ENCODE peak calls at places on chromosomes 3 and 15, in seven cellular contexts. C, B, O, W, K, I and J are unnamed samples. For H3K36me3 and H3K4me1, the result is how much of the 10 kb centered on the place peaks cover.

GRCh38 chr15:23384371-23384770 is 29.8 kb downstream of the GOLGA8S start:
- DNase-seq in C (no peak), B (no peak), O (no peak), W (no peak), K (no peak), I (no peak), J (no peak)

GRCh38 chr3:32420138-32420981 is 28.7 kb downstream of the CMTM7 start:
- DNase-seq in C (peak), B (no peak), O (no peak), W (peak), K (no peak), I (no peak), J (no peak)

GRCh38 chr3:134559591-134559990 is 73.7 kb downstream of the CEP63 start:
- DNase-seq in C (no peak), B (no peak), O (no peak), W (no peak), K (no peak), I (no peak), J (no peak)

GRCh38 chr15:90184786-90185704 is 16.1 kb upstream of the SEMA4B start:
- DNase-seq in C (peak), B (peak), O (peak), W (peak), K (peak), I (peak), J (peak)

GRCh38 chr15:78044407-78045155 is 32.9 kb downstream of the TBC1D2B start:
- DNase-seq in C (no peak), B (no peak), O (no peak), W (peak), K (no peak), I (no peak), J (no peak)

GRCh38 chr15:48996276-48996675 is 32.6 kb upstream of the SHC4 start:
- DNase-seq in C (no peak), B (no peak), O (no peak), W (no peak), K (no peak), I (no peak), J (no peak)

GRCh38 chr3:11718582-11719405 is 75.1 kb upstream of the VGLL4 start:
- DNase-seq in C (peak), B (peak), O (no peak), W (peak), K (peak), I (peak), J (peak)

GRCh38 chr15:57924536-57924935 is 141.0 kb downstream of the ALDH1A2 start:
- DNase-seq in C (no peak), B (no peak), O (no peak), W (no peak), K (no peak), I (no peak), J (no peak)

DNA sequence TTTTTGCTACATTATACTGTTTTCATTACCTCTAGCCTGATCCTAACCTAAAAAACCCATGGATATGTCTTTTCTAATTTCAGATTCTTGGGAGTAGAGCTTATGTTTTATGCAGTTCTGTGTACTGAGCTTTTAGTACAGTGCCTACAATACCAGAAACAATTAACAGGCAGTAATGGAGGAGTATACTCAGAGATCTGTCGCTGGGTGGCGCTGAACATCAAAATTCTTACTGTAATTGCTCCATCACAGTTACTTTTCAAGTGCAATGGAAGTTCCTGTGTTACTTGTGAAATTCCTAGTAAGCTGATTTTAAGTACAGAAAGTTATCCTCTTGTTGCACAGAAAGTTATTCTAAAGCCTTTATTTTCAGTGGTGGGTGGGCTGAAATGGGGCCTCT is 66.9 kb downstream of the RNF13 start:
- DNase-seq in C (no peak), B (peak), O (peak), W (peak), K (peak), I (peak), J (peak)
- TF ChIP-seq CTCF in C (no peak), B (no peak), O (peak), W (peak), K (peak), I (peak), J (no peak)

DNA sequence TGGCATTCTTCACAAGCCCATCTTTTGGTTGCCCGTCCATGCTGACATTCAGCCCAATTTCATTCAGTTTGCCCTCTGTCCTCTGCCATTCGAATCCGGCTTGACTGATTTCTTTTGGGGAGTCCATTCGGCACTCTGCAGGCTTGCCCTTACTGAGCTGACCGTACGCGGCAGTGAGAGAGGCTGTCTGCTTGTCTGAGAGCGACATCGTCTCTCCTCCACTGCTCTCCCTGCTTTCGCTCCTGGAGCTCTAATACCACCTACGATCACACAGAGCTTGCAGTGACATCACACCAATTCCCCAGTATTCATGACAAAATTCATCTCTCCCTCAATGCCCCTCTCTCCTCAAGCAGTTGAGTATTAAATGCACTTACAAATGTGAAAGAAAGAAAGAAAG is 89.3 kb downstream of the DHX30 start:
- DNase-seq in C (no peak), B (no peak), O (no peak), W (no peak), K (no peak), I (no peak), J (no peak)
- H3K36me3 ChIP-seq in C (under half), B (under half), O (under half), W (under half), K (under half), I (under half), J (half or more)

DNA sequence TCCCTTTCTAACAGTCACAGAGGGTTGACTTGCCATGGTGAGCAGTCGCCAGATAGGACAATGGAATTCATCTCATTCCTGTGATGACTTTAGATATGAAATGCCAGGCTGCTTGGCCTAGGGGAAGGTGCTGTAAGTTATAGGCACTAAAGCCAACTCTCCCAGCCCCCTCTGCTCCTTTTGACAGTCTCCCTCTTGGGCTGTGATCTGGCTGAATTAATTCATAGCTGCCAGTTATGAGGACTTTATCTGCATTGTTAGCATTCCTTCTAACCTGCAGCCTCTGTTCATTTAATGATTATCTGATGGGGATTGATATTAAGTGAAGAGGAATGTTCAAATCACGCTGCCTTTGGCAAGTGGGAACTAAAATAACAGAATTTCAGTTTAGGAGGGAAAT is 427.1 kb upstream of the RASGRP1 start:
- DNase-seq in C (no peak), B (no peak), O (no peak), W (peak), K (no peak), I (no peak), J (no peak)
- H3K4me1 ChIP-seq in C (under half), B (under half), O (under half), W (under half), K (under half), I (under half), J (under half)

GRCh38 chr3:79724206-79724605 is 43.6 kb downstream of the ROBO1 start:
- DNase-seq in C (no peak), B (no peak), O (no peak), W (no peak), K (no peak), I (no peak), J (no peak)
- TF ChIP-seq CTCF in C (no peak), B (no peak), O (no peak), W (no peak), K (no peak), I (peak), J (no peak)

GRCh38 chr3:122407946-122408345 is 7.9 kb downstream of the WDR5B start:
- DNase-seq in C (no peak), B (no peak), O (no peak), W (no peak), K (no peak), I (no peak), J (no peak)
- H3K36me3 ChIP-seq in C (under half), B (under half), O (under half), W (half or more), K (under half), I (under half), J (under half)

DNA sequence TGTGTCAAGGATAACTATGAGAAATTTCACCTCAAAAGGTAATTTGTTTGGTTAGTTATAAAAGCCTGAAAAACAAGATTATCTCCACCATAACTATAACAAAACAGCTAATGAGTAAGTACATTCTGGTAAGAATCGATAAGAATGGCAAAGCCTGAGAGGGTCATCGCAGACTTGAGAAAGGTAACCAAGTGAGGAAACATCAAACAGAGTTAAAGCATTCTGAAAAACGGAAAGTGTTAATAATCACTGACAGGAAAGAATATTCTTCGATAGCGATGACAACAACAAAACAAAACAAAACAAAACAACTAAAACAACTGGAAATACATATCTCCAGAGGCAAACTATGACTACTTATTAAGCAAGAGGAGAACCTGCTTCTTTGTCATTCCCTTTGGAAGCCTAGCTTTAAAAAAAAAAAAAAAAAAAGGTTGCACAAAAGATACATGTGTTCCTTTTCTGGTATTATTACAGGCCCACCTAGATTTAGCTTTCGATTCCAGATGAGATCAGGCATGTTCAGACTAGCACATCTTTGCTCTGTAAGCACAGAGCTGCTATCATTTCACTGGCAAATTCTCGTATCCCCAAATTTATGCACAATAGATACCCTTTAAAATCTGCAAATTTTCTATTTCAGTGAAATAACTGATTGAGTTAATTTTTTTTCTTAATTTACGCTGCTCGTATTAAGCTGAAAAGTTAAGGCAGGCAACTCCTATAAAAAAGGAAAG is 155.6 kb downstream of the TIGIT start:
- DNase-seq in C (peak), B (no peak), O (no peak), W (no peak), K (no peak), I (no peak), J (no peak)
- H3K4me1 ChIP-seq in C (under half), B (under half), O (half or more), W (half or more), K (under half), I (under half), J (half or more)

GRCh38 chr15:95498956-95499355 is 831.5 kb upstream of the NR2F2 start:
- DNase-seq in C (no peak), B (no peak), O (no peak), W (no peak), K (no peak), I (no peak), J (no peak)

GRCh38 chr15:95499397-95499796 is 831.1 kb upstream of the NR2F2 start:
- DNase-seq in C (no peak), B (no peak), O (no peak), W (no peak), K (no peak), I (no peak), J (no peak)

GRCh38 chr15:95503107-95503506 is 827.4 kb upstream of the NR2F2 start:
- DNase-seq in C (no peak), B (no peak), O (no peak), W (no peak), K (no peak), I (no peak), J (no peak)

GRCh38 chr15:95503640-95504225 is 826.8 kb upstream of the NR2F2 start:
- DNase-seq in C (no peak), B (no peak), O (no peak), W (no peak), K (no peak), I (no peak), J (no peak)

DNA sequence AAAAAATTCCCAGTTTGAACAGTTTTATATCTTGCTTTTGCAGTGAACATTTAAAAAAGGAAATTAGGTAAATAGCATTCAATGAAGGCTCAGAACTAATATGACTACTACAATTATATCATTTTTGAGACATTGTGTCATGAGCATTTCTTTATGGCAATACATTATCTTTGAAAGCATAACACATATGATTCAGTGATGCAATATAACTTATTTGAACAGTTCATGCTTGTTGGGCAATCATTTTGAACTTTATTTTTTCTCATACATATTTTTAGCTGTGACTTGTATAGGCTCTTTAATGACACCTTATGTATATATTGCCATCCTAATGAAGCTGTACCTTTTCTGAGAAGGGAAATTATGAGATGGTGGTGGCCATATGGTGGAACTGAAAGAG is 828.6 kb upstream of the NR2F2 start:
- DNase-seq in C (no peak), B (no peak), O (no peak), W (peak), K (no peak), I (no peak), J (no peak)
- TF ChIP-seq CTCF in C (no peak), B (no peak), O (no peak), W (no peak), K (no peak), I (no peak), J (no peak)

GRCh38 chr3:150544726-150545125 is 1.6 kb downstream of the SERP1 start:
- DNase-seq in C (no peak), B (no peak), O (no peak), W (peak), K (no peak), I (no peak), J (no peak)

GRCh38 chr3:150547045-150547753 is 612 bp downstream of the EIF2A start:
- DNase-seq in C (no peak), B (no peak), O (no peak), W (peak), K (no peak), I (no peak), J (no peak)

GRCh38 chr3:150545419-150546225 is 674 bp downstream of the SERP1 start:
- DNase-seq in C (peak), B (no peak), O (no peak), W (peak), K (peak), I (no peak), J (no peak)

GRCh38 chr3:150544040-150544439 is 2.3 kb downstream of the SERP1 start:
- DNase-seq in C (no peak), B (no peak), O (no peak), W (peak), K (no peak), I (no peak), J (no peak)

DNA sequence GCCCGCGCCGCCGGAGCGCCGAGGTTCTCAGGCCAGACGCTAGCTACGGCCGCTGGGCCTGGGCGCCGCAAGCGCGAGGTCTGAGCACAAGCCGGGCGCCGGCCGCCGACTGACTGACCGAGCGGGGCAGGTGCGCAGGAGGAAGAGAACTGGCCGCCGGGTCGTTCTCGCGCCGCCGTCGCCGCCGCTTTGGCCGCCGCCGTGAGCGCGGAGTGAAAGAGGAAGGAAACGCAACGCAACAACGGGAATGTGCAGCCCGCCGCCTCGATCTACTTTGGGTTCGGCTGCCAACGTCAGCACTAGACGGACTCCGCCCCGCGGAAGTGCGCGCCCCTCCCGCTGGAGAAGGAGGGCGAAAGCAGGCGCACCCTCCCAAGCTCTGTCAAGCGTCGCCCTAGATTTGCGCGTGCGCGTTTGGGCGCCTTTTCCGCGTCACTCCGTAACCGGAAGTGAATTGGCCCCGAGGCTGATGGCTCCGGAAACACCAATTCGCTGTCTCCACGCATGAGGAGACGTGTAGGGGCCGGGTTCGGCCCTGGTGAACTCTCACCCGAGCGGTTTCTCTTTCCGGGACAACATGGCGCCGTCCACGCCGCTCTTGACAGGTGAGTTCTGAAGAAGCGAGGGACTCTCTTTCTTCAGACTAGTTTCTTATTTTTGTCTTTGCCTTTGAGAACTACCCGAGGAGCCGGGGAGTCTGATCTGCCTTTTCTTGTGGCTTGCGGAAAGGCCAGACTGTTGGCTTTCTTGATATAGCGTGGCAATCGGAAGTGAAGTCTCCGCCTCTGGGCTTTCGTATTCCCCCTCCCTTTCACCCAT is at the start of the genes EIF2A and SERP1:
- DNase-seq in C (peak), B (peak), O (peak), W (peak), K (peak), I (peak), J (peak)
- H3K36me3 ChIP-seq in C (under half), B (under half), O (under half), W (under half), K (under half), I (under half), J (under half)

DNA sequence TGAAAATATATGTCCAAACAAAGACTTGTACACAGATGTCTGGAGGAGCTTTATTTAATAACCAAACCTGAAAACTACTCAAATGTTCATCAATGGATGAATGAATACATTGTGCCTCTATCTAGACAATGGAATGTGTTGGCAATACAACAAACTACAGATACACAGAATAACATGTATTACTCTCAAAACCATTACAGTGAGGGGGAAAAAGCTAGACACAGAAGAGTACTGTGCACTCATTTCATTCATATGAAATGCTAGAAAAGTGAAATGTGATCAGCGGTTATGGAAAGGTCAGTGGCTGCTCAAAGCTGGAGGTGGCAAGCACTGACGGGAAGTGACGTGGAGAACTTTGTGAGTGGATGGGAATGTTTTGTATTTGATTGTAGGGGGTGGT is 13.2 kb downstream of the STOML1 start:
- DNase-seq in C (no peak), B (no peak), O (no peak), W (no peak), K (no peak), I (no peak), J (no peak)
- H3K4me1 ChIP-seq in C (under half), B (under half), O (under half), W (under half), K (under half), I (under half), J (under half)

GRCh38 chr3:44624696-44625528 is at the start of gene ZNF197:
- DNase-seq in C (peak), B (peak), O (peak), W (peak), K (peak), I (peak), J (peak)
- TF ChIP-seq CTCF in C (no peak), B (no peak), O (no peak), W (no peak), K (peak), I (no peak), J (no peak)